ENCODE peak calls at places on chromosome 1, in five cellular contexts. H is OCI-M1, P is mesothelial cell of epicardium, V is dermis microvascular lymphatic vessel endothelial cell, J is DMS153. Z is an unnamed sample.

GRCh38 chr1:216447898-216448568 is 24.8 kb upstream of the USH2A start:
- DNase-seq in H (no peak), P (no peak), V (no peak), J (peak), Z (no peak)

GRCh38 chr1:152440635-152441471 is 26.8 kb upstream of the CRNN start:
- DNase-seq in H (peak), P (no peak), V (peak), J (peak), Z (peak)

GRCh38 chr1:168664069-168664834 is 64.8 kb downstream of the DPT start:
- DNase-seq in H (no peak), P (no peak), V (no peak), J (no peak), Z (no peak)

GRCh38 chr1:204493145-204493881 is 1.3 kb downstream of the PIK3C2B start:
- DNase-seq in H (no peak), P (no peak), V (peak), J (peak), Z (no peak)

GRCh38 chr1:241592273-241592958 is 47.8 kb downstream of the CHML start:
- DNase-seq in H (peak), P (no peak), V (no peak), J (no peak), Z (no peak)

GRCh38 chr1:31932491-31933316 is 5.5 kb downstream of the PTP4A2 start:
- DNase-seq in H (peak), P (no peak), V (peak), J (peak), Z (no peak)

GRCh38 chr1:58929667-58930325 is 145.9 kb upstream of the JUN start:
- DNase-seq in H (no peak), P (no peak), V (no peak), J (no peak), Z (no peak)

GRCh38 chr1:23796466-23797271 is 3.9 kb downstream of the GALE start:
- DNase-seq in H (no peak), P (no peak), V (no peak), J (no peak), Z (no peak)

GRCh38 chr1:156276966-156277381 is 5.7 kb downstream of the SMG5 start:
- DNase-seq in H (no peak), P (no peak), V (no peak), J (no peak), Z (no peak)

GRCh38 chr1:1438531-1439381 is 3.3 kb downstream of the VWA1 start:
- DNase-seq in H (no peak), P (no peak), V (no peak), J (no peak), Z (no peak)

GRCh38 chr1:40239626-40240025 is 8.1 kb upstream of the TMCO2 start:
- DNase-seq in H (no peak), P (no peak), V (no peak), J (no peak), Z (no peak)